ENCODE peak calls at places on chromosome 19, in ten cellular contexts. One of them, this sample, is unnamed.
A peak's percentile ranks its signal among the peaks of the same experiment; 100 is the strongest.

GRCh38 chr19:8302357-8302691 is 5.8 kb downstream of the CD320 start:
- DNase-seq in stomach: peak; percentile 27
- DNase-seq in adrenal gland: peak; percentile 85
- DNase-seq in H1: no peak
- DNase-seq in right lobe of liver: peak; percentile 57
- DNase-seq in body of pancreas: peak; percentile 15
- DNase-seq in tibial nerve: peak; percentile 4
- DNase-seq in K562: peak; percentile 30
- DNase-seq in suprapubic skin: peak; percentile 79
- DNase-seq in IMR-90: no peak
- DNase-seq in this sample: no peak

GRCh38 chr19:58468216-58468839 is 1.4 kb downstream of the ZNF324 start:
- DNase-seq in K562: peak; percentile 38
- DNase-seq in stomach: no peak
- DNase-seq in adrenal gland: no peak
- DNase-seq in tibial nerve: no peak
- DNase-seq in IMR-90: peak; percentile 9
- DNase-seq in right lobe of liver: no peak
- DNase-seq in H1: no peak
- DNase-seq in body of pancreas: no peak
- DNase-seq in suprapubic skin: no peak
- DNase-seq in this sample: no peak

GRCh38 chr19:37931941-37932655 is 25.1 kb downstream of the SIPA1L3 start:
- DNase-seq in adrenal gland: peak; percentile 11
- DNase-seq in body of pancreas: peak; percentile 85
- DNase-seq in right lobe of liver: peak; percentile 84
- DNase-seq in suprapubic skin: peak; percentile 89
- DNase-seq in K562: no peak
- DNase-seq in stomach: peak; percentile 94
- DNase-seq in IMR-90: peak; percentile 78
- DNase-seq in H1: peak; percentile 70
- DNase-seq in tibial nerve: no peak
- DNase-seq in this sample: peak; percentile 75

GRCh38 chr19:45517641-45518468 is 10.6 kb downstream of the VASP start:
- DNase-seq in right lobe of liver: no peak
- DNase-seq in suprapubic skin: no peak
- DNase-seq in tibial nerve: no peak
- DNase-seq in stomach: no peak
- DNase-seq in body of pancreas: no peak
- DNase-seq in H1: no peak
- DNase-seq in IMR-90: no peak
- DNase-seq in adrenal gland: no peak
- DNase-seq in K562: no peak
- DNase-seq in this sample: no peak

GRCh38 chr19:38264486-38265212 is at the start of gene SPINT2:
- DNase-seq in stomach: no peak
- DNase-seq in tibial nerve: no peak
- DNase-seq in body of pancreas: no peak
- DNase-seq in right lobe of liver: no peak
- DNase-seq in adrenal gland: no peak
- DNase-seq in IMR-90: no peak
- DNase-seq in suprapubic skin: no peak
- DNase-seq in H1: peak; percentile 60
- DNase-seq in K562: no peak
- DNase-seq in this sample: no peak

GRCh38 chr19:58554494-58555368 is at the start of gene CHMP2A:
- DNase-seq in adrenal gland: peak; percentile 98
- DNase-seq in right lobe of liver: peak; percentile 99
- DNase-seq in tibial nerve: peak; percentile 97
- DNase-seq in stomach: peak; percentile 99
- DNase-seq in H1: peak; percentile 88
- DNase-seq in IMR-90: peak; percentile 95
- DNase-seq in body of pancreas: peak; percentile 98
- DNase-seq in K562: peak; percentile 98
- DNase-seq in suprapubic skin: peak; percentile 100
- DNase-seq in this sample: peak; percentile 90

GRCh38 chr19:45968626-45969025 is 5.0 kb downstream of the NOVA2 start:
- DNase-seq in IMR-90: no peak
- DNase-seq in body of pancreas: no peak
- DNase-seq in H1: no peak
- DNase-seq in K562: no peak
- DNase-seq in suprapubic skin: no peak
- DNase-seq in stomach: no peak
- DNase-seq in tibial nerve: no peak
- DNase-seq in adrenal gland: no peak
- DNase-seq in right lobe of liver: no peak
- DNase-seq in this sample: no peak

GRCh38 chr19:38441660-38442348 is 8.3 kb downstream of the RYR1 start:
- DNase-seq in right lobe of liver: no peak
- DNase-seq in body of pancreas: no peak
- DNase-seq in suprapubic skin: no peak
- DNase-seq in K562: peak; percentile 66
- DNase-seq in adrenal gland: no peak
- DNase-seq in IMR-90: no peak
- DNase-seq in tibial nerve: no peak
- DNase-seq in H1: no peak
- DNase-seq in stomach: no peak
- DNase-seq in this sample: no peak

GRCh38 chr19:45815501-45816216 is 551 bp upstream of the RSPH6A start:
- DNase-seq in suprapubic skin: no peak
- DNase-seq in tibial nerve: no peak
- DNase-seq in IMR-90: no peak
- DNase-seq in stomach: no peak
- DNase-seq in K562: no peak
- DNase-seq in right lobe of liver: no peak
- DNase-seq in body of pancreas: no peak
- DNase-seq in adrenal gland: no peak
- DNase-seq in H1: peak; percentile 67
- DNase-seq in this sample: no peak

GRCh38 chr19:43778651-43779050 is 2.1 kb downstream of the KCNN4 start:
- DNase-seq in right lobe of liver: no peak
- DNase-seq in stomach: no peak
- DNase-seq in body of pancreas: no peak
- DNase-seq in suprapubic skin: no peak
- DNase-seq in adrenal gland: no peak
- DNase-seq in K562: no peak
- DNase-seq in tibial nerve: no peak
- DNase-seq in IMR-90: no peak
- DNase-seq in H1: no peak
- DNase-seq in this sample: no peak

GRCh38 chr19:46407891-46408426 is 5.4 kb downstream of the CCDC8 start:
- DNase-seq in K562: no peak
- DNase-seq in tibial nerve: no peak
- DNase-seq in adrenal gland: peak; percentile 49
- DNase-seq in IMR-90: no peak
- DNase-seq in H1: no peak
- DNase-seq in stomach: no peak
- DNase-seq in suprapubic skin: no peak
- DNase-seq in right lobe of liver: no peak
- DNase-seq in body of pancreas: no peak
- DNase-seq in this sample: no peak

GRCh38 chr19:928471-929259 is 2.8 kb downstream of the ARID3A start:
- DNase-seq in suprapubic skin: no peak
- DNase-seq in K562: no peak
- DNase-seq in adrenal gland: no peak
- DNase-seq in body of pancreas: no peak
- DNase-seq in H1: no peak
- DNase-seq in tibial nerve: no peak
- DNase-seq in right lobe of liver: peak; percentile 21
- DNase-seq in stomach: no peak
- DNase-seq in IMR-90: no peak
- DNase-seq in this sample: no peak

GRCh38 chr19:50720181-50720920 is 749 bp upstream of the SHANK1 start:
- DNase-seq in stomach: no peak
- DNase-seq in IMR-90: no peak
- DNase-seq in body of pancreas: no peak
- DNase-seq in K562: no peak
- DNase-seq in right lobe of liver: no peak
- DNase-seq in suprapubic skin: no peak
- DNase-seq in adrenal gland: no peak
- DNase-seq in H1: no peak
- DNase-seq in tibial nerve: no peak
- DNase-seq in this sample: no peak

GRCh38 chr19:11551603-11552235 is 7.3 kb downstream of the ELOF1 start:
- DNase-seq in H1: no peak
- DNase-seq in right lobe of liver: no peak
- DNase-seq in IMR-90: no peak
- DNase-seq in adrenal gland: no peak
- DNase-seq in suprapubic skin: no peak
- DNase-seq in body of pancreas: no peak
- DNase-seq in tibial nerve: no peak
- DNase-seq in K562: no peak
- DNase-seq in stomach: no peak
- DNase-seq in this sample: no peak

GRCh38 chr19:46288896-46289588 is 7.8 kb upstream of the HIF3A start:
- DNase-seq in body of pancreas: no peak
- DNase-seq in tibial nerve: no peak
- DNase-seq in right lobe of liver: no peak
- DNase-seq in adrenal gland: peak; percentile 85
- DNase-seq in K562: peak; percentile 29
- DNase-seq in H1: no peak
- DNase-seq in stomach: no peak
- DNase-seq in suprapubic skin: no peak
- DNase-seq in IMR-90: peak; percentile 82
- DNase-seq in this sample: peak; percentile 65

GRCh38 chr19:52943884-52944643 is 18.6 kb downstream of the ZNF816 start:
- DNase-seq in H1: no peak
- DNase-seq in right lobe of liver: no peak
- DNase-seq in K562: no peak
- DNase-seq in suprapubic skin: peak; percentile 38
- DNase-seq in IMR-90: no peak
- DNase-seq in tibial nerve: no peak
- DNase-seq in stomach: no peak
- DNase-seq in adrenal gland: no peak
- DNase-seq in body of pancreas: no peak
- DNase-seq in this sample: no peak

GRCh38 chr19:53388168-53388567 is 6.8 kb upstream of the ZNF765 start:
- DNase-seq in suprapubic skin: no peak
- DNase-seq in adrenal gland: no peak
- DNase-seq in right lobe of liver: no peak
- DNase-seq in K562: no peak
- DNase-seq in tibial nerve: no peak
- DNase-seq in H1: no peak
- DNase-seq in stomach: no peak
- DNase-seq in IMR-90: peak; percentile 39
- DNase-seq in body of pancreas: no peak
- DNase-seq in this sample: no peak

GRCh38 chr19:2967972-2968371 is 9.4 kb upstream of the TLE6 start:
- DNase-seq in right lobe of liver: no peak
- DNase-seq in tibial nerve: no peak
- DNase-seq in stomach: no peak
- DNase-seq in H1: no peak
- DNase-seq in suprapubic skin: no peak
- DNase-seq in body of pancreas: no peak
- DNase-seq in adrenal gland: no peak
- DNase-seq in K562: no peak
- DNase-seq in IMR-90: no peak
- DNase-seq in this sample: no peak
- TF ChIP-seq POLR2A in right lobe of liver: no peak
- TF ChIP-seq POLR2A in tibial nerve: no peak
- TF ChIP-seq POLR2A in stomach: no peak
- TF ChIP-seq POLR2A in H1: no peak
- TF ChIP-seq POLR2A in suprapubic skin: no peak
- TF ChIP-seq POLR2A in body of pancreas: no peak
- TF ChIP-seq POLR2A in adrenal gland: no peak
- TF ChIP-seq POLR2A in K562: no peak
- TF ChIP-seq POLR2A in IMR-90: no peak
- TF ChIP-seq POLR2A in this sample: no peak

GRCh38 chr19:42089772-42090171 is 13.8 kb downstream of the ZNF574 start:
- DNase-seq in adrenal gland: no peak
- DNase-seq in H1: no peak
- DNase-seq in stomach: no peak
- DNase-seq in suprapubic skin: no peak
- DNase-seq in tibial nerve: no peak
- DNase-seq in K562: no peak
- DNase-seq in body of pancreas: no peak
- DNase-seq in right lobe of liver: no peak
- DNase-seq in IMR-90: no peak
- DNase-seq in this sample: no peak

GRCh38 chr19:42088471-42089190 is 12.7 kb downstream of the ZNF574 start:
- DNase-seq in adrenal gland: no peak
- DNase-seq in K562: no peak
- DNase-seq in tibial nerve: no peak
- DNase-seq in IMR-90: peak; percentile 81
- DNase-seq in stomach: no peak
- DNase-seq in right lobe of liver: no peak
- DNase-seq in H1: no peak
- DNase-seq in suprapubic skin: no peak
- DNase-seq in body of pancreas: no peak
- DNase-seq in this sample: peak; percentile 78

GRCh38 chr19:42089191-42089750 is 13.3 kb downstream of the ZNF574 start:
- DNase-seq in H1: no peak
- DNase-seq in body of pancreas: no peak
- DNase-seq in IMR-90: no peak
- DNase-seq in suprapubic skin: no peak
- DNase-seq in stomach: no peak
- DNase-seq in adrenal gland: no peak
- DNase-seq in right lobe of liver: no peak
- DNase-seq in K562: no peak
- DNase-seq in tibial nerve: no peak
- DNase-seq in this sample: no peak

GRCh38 chr19:42086188-42086736 is 10.3 kb downstream of the ZNF574 start:
- DNase-seq in right lobe of liver: no peak
- DNase-seq in K562: no peak
- DNase-seq in body of pancreas: no peak
- DNase-seq in suprapubic skin: no peak
- DNase-seq in IMR-90: no peak
- DNase-seq in tibial nerve: no peak
- DNase-seq in H1: no peak
- DNase-seq in stomach: no peak
- DNase-seq in adrenal gland: no peak
- DNase-seq in this sample: no peak

GRCh38 chr19:42086770-42087550 is 11.0 kb downstream of the ZNF574 start:
- DNase-seq in stomach: no peak
- DNase-seq in H1: no peak
- DNase-seq in K562: peak; percentile 62
- DNase-seq in IMR-90: no peak
- DNase-seq in tibial nerve: no peak
- DNase-seq in body of pancreas: no peak
- DNase-seq in right lobe of liver: no peak
- DNase-seq in suprapubic skin: no peak
- DNase-seq in adrenal gland: no peak
- DNase-seq in this sample: no peak
- TF ChIP-seq POLR2A in stomach: no peak
- TF ChIP-seq POLR2A in H1: no peak
- TF ChIP-seq POLR2A in K562: no peak
- TF ChIP-seq POLR2A in IMR-90: no peak
- TF ChIP-seq POLR2A in tibial nerve: no peak
- TF ChIP-seq POLR2A in body of pancreas: no peak
- TF ChIP-seq POLR2A in right lobe of liver: no peak
- TF ChIP-seq POLR2A in suprapubic skin: no peak
- TF ChIP-seq POLR2A in adrenal gland: no peak
- TF ChIP-seq POLR2A in this sample: no peak

GRCh38 chr19:18086590-18087138 is at the start of gene IL12RB1:
- DNase-seq in suprapubic skin: no peak
- DNase-seq in right lobe of liver: no peak
- DNase-seq in tibial nerve: no peak
- DNase-seq in K562: no peak
- DNase-seq in adrenal gland: peak; percentile 31
- DNase-seq in H1: no peak
- DNase-seq in stomach: peak; percentile 42
- DNase-seq in body of pancreas: no peak
- DNase-seq in IMR-90: no peak
- DNase-seq in this sample: no peak
- TF ChIP-seq POLR2A in suprapubic skin: no peak
- TF ChIP-seq POLR2A in right lobe of liver: no peak
- TF ChIP-seq POLR2A in tibial nerve: no peak
- TF ChIP-seq POLR2A in K562: no peak
- TF ChIP-seq POLR2A in adrenal gland: no peak
- TF ChIP-seq POLR2A in H1: no peak
- TF ChIP-seq POLR2A in stomach: no peak
- TF ChIP-seq POLR2A in body of pancreas: no peak
- TF ChIP-seq POLR2A in IMR-90: no peak
- TF ChIP-seq POLR2A in this sample: no peak

GRCh38 chr19:18503971-18504885 is 17.6 kb downstream of the ELL start:
- DNase-seq in body of pancreas: peak; percentile 42
- DNase-seq in right lobe of liver: peak; percentile 84
- DNase-seq in H1: no peak
- DNase-seq in K562: no peak
- DNase-seq in tibial nerve: no peak
- DNase-seq in stomach: peak; percentile 51
- DNase-seq in IMR-90: no peak
- DNase-seq in adrenal gland: no peak
- DNase-seq in suprapubic skin: no peak
- DNase-seq in this sample: no peak
- TF ChIP-seq POLR2A in body of pancreas: no peak
- TF ChIP-seq POLR2A in right lobe of liver: peak; percentile 46
- TF ChIP-seq POLR2A in H1: no peak
- TF ChIP-seq POLR2A in K562: no peak
- TF ChIP-seq POLR2A in tibial nerve: no peak
- TF ChIP-seq POLR2A in stomach: no peak
- TF ChIP-seq POLR2A in IMR-90: no peak
- TF ChIP-seq POLR2A in adrenal gland: no peak
- TF ChIP-seq POLR2A in suprapubic skin: no peak
- TF ChIP-seq POLR2A in this sample: no peak